ENCODE peak calls at places on chromosomes 11 and 22, in six cellular contexts. G is left cardiac atrium, J is fibroblast of the aortic adventitia, T is Daoy, D is choroid plexus epithelial cell, V is IMR-90. O is an unnamed sample.

GRCh38 chr11:65445604-65446445 is 23.2 kb downstream of the NEAT1 start:
- DNase-seq in G (no peak), T (no peak), V (peak), D (peak), J (peak), O (no peak)

GRCh38 chr11:61776561-61777075 is 15.8 kb downstream of the TMEM258 start:
- DNase-seq in G (peak), D (peak), V (peak), T (peak), J (peak), O (peak)

GRCh38 chr11:7657306-7658025 is 15.8 kb downstream of the CYB5R2 start:
- DNase-seq in T (peak), J (peak), D (peak), V (peak), G (peak), O (peak)

GRCh38 chr22:42229455-42230149 is 40.9 kb downstream of the TCF20 start:
- DNase-seq in V (peak), G (no peak), J (peak), T (peak), D (peak), O (peak)

GRCh38 chr22:38872831-38873248 is 824 bp upstream of the CBX6 start:
- DNase-seq in D (peak), V (peak), J (peak), G (peak), T (no peak), O (peak)

GRCh38 chr11:116654526-116654925 is 118.3 kb downstream of the BUD13 start:
- DNase-seq in G (no peak), V (no peak), T (no peak), J (no peak), D (no peak), O (no peak)

GRCh38 chr22:35275580-35275979 is 18.3 kb downstream of the HMGXB4 start:
- DNase-seq in V (peak), T (no peak), G (no peak), J (no peak), D (peak), O (peak)

GRCh38 chr11:115333106-115333505 is 171.1 kb downstream of the CADM1 start:
- DNase-seq in J (no peak), D (peak), V (peak), G (no peak), T (peak), O (peak)

GRCh38 chr22:45708145-45708544 is 36.5 kb downstream of the ATXN10 start:
- DNase-seq in T (no peak), D (no peak), G (no peak), J (no peak), V (no peak), O (no peak)

GRCh38 chr22:36860017-36860416 is 789 bp upstream of the NCF4 start:
- DNase-seq in G (no peak), V (no peak), D (no peak), T (no peak), J (no peak), O (no peak)

GRCh38 chr22:48579035-48579914 is 1248.4 kb downstream of the BRD1 start:
- DNase-seq in G (no peak), V (no peak), T (peak), D (no peak), J (no peak), O (peak)

GRCh38 chr22:44164031-44164430 is 16.7 kb upstream of the PARVG start:
- DNase-seq in G (no peak), T (no peak), J (no peak), D (no peak), V (no peak), O (no peak)

GRCh38 chr22:36368359-36368983 is 19.3 kb downstream of the MYH9 start:
- DNase-seq in G (no peak), T (peak), D (peak), J (peak), V (peak), O (peak)

GRCh38 chr11:772429-773390 is 4.6 kb downstream of the GATD1 start:
- DNase-seq in D (no peak), V (no peak), T (no peak), G (no peak), J (no peak), O (peak)

GRCh38 chr22:33666661-33667619 is 253.3 kb downstream of the LARGE1 start:
- DNase-seq in J (no peak), D (no peak), V (no peak), T (no peak), G (no peak), O (no peak)

GRCh38 chr11:124759268-124760204 is 2.6 kb downstream of the ESAM start:
- DNase-seq in D (no peak), T (no peak), J (no peak), V (no peak), G (peak), O (no peak)

GRCh38 chr11:80593981-80594380 is 1153.2 kb upstream of the TENM4 start:
- DNase-seq in J (peak), G (no peak), T (peak), D (peak), V (peak), O (peak)

GRCh38 chr11:120326845-120327281 is 1.8 kb downstream of the TLCD5 start:
- DNase-seq in T (no peak), J (no peak), D (peak), V (peak), G (no peak), O (no peak)

GRCh38 chr22:45009881-45010531 is at the start of gene PHF21B:
- DNase-seq in D (peak), V (peak), T (peak), G (peak), J (peak), O (peak)

GRCh38 chr11:32087602-32088001 is 3.3 kb upstream of the RCN1 start:
- DNase-seq in J (peak), T (peak), G (no peak), V (peak), D (peak), O (peak)

GRCh38 chr11:19722702-19723101 is 10.1 kb downstream of the NAV2 start:
- DNase-seq in G (no peak), T (no peak), J (no peak), V (peak), D (no peak), O (no peak)

GRCh38 chr11:76455331-76455730 is 10.5 kb downstream of the EMSY start:
- DNase-seq in V (peak), G (no peak), J (no peak), T (no peak), D (peak), O (peak)

GRCh38 chr11:67118059-67118766 is 850 bp upstream of the KDM2A start:
- DNase-seq in J (no peak), G (peak), T (no peak), V (no peak), D (peak), O (peak)

GRCh38 chr11:76339217-76339616 is 41.7 kb downstream of the THAP12 start:
- DNase-seq in D (peak), J (peak), T (no peak), V (no peak), G (peak), O (no peak)

GRCh38 chr11:1781593-1781975 is 17.9 kb upstream of the CTSD start:
- DNase-seq in J (no peak), D (no peak), G (no peak), V (no peak), T (no peak), O (no peak)

GRCh38 chr11:87879118-87879517 is 296.1 kb downstream of the RAB38 start:
- DNase-seq in V (no peak), T (no peak), D (peak), J (no peak), G (no peak), O (no peak)

GRCh38 chr11:132093861-132094260 is 723.4 kb downstream of the NTM start:
- DNase-seq in J (no peak), G (no peak), V (no peak), D (no peak), T (no peak), O (no peak)

GRCh38 chr11:15896026-15896425 is 460.3 kb downstream of the SOX6 start:
- DNase-seq in J (no peak), V (no peak), G (no peak), D (no peak), T (no peak), O (no peak)

GRCh38 chr11:75000975-75001354 is 12.2 kb downstream of the NEU3 start:
- DNase-seq in G (no peak), T (no peak), V (no peak), J (no peak), D (no peak), O (no peak)

GRCh38 chr22:46201059-46201757 is 48.9 kb downstream of the CDPF1 start:
- DNase-seq in J (no peak), D (no peak), V (no peak), G (no peak), T (no peak), O (no peak)

GRCh38 chr11:22787565-22788162 is 41.9 kb downstream of the SVIP start:
- DNase-seq in T (peak), D (peak), J (peak), V (peak), G (no peak), O (peak)

GRCh38 chr11:1131033-1131911 is 26.5 kb upstream of the MUC5AC start:
- DNase-seq in V (no peak), T (no peak), J (no peak), G (no peak), D (no peak), O (no peak)

GRCh38 chr11:400241-400729 is 6.3 kb downstream of the PKP3 start:
- DNase-seq in J (no peak), V (no peak), T (no peak), G (no peak), D (no peak), O (no peak)

GRCh38 chr22:35330258-35330861 is 30.7 kb downstream of the TOM1 start:
- DNase-seq in V (peak), J (peak), G (peak), D (peak), T (peak), O (peak)

GRCh38 chr22:43890901-43891331 is 897 bp downstream of the PNPLA5 start:
- DNase-seq in G (no peak), D (no peak), V (peak), J (no peak), T (no peak), O (no peak)

GRCh38 chr11:124791626-124792341 is 8.4 kb downstream of the MSANTD2 start:
- DNase-seq in D (peak), J (no peak), G (no peak), T (no peak), V (peak), O (no peak)